ENCODE peak calls at places on chromosomes 12 and 14, in nine cellular contexts. I is effector memory CD8-positive, alpha-beta T cell; O is bronchial epithelial cell; N is A549; E is mucosa of descending colon; Z is GM03348; X is nephron progenitor cell; J is psoas muscle; M is stimulated activated CD8-positive, alpha-beta memory T cell treated with anti-CD3 and anti-CD28 coated beads, Interleukin-4, amount 100 ng/mL, for 4 hours. H is an unnamed sample.

GRCh38 chr14:76647699-76648298 is 113.5 kb upstream of the VASH1 start:
- DNase-seq in I (no peak), O (peak), N (peak), E (peak), Z (peak), X (peak), J (no peak), M (no peak), H (peak)

GRCh38 chr12:45049912-45050318 is 984 bp downstream of the DBX2 start:
- DNase-seq in I (no peak), O (no peak), N (no peak), E (no peak), Z (no peak), X (no peak), J (peak), M (no peak), H (no peak)

GRCh38 chr14:88612981-88613380 is 50.1 kb downstream of the ZC3H14 start:
- DNase-seq in I (no peak), O (no peak), N (no peak), E (no peak), Z (no peak), X (no peak), J (no peak), M (no peak), H (no peak)

GRCh38 chr14:51333901-51334432 is 93.9 kb downstream of the TMX1 start:
- DNase-seq in I (no peak), O (peak), N (no peak), E (no peak), Z (peak), X (no peak), J (no peak), M (no peak), H (no peak)

GRCh38 chr14:94751321-94751720 is 18.6 kb downstream of the GSC start:
- DNase-seq in I (no peak), O (no peak), N (no peak), E (no peak), Z (no peak), X (no peak), J (no peak), M (no peak), H (no peak)

GRCh38 chr12:124548854-124549378 is 18.5 kb downstream of the NCOR2 start:
- DNase-seq in I (no peak), O (peak), N (no peak), E (peak), Z (peak), X (no peak), J (peak), M (peak), H (peak)

GRCh38 chr14:50342211-50343080 is 30.3 kb downstream of the DMAC2L start:
- DNase-seq in I (no peak), O (peak), N (peak), E (peak), Z (peak), X (peak), J (peak), M (no peak), H (peak)

GRCh38 chr12:122064034-122064777 is 14.3 kb upstream of the MLXIP start:
- DNase-seq in I (no peak), O (peak), N (peak), E (peak), Z (peak), X (peak), J (peak), M (no peak), H (peak)

GRCh38 chr12:22494319-22494718 is 50.0 kb downstream of the C2CD5 start:
- DNase-seq in I (no peak), O (no peak), N (no peak), E (no peak), Z (peak), X (no peak), J (no peak), M (no peak), H (no peak)

H was measured in kidney tubule cell.